ENCODE peak calls at places on chromosomes 1 and 21, in four cellular contexts. P, F, B and T are unnamed samples.

GRCh38 chr1:235127203-235127602 is 1.4 kb downstream of the TOMM20 start:
- DNase-seq in F (peak; percentile 16), P (no peak), B (no peak), T (no peak)

GRCh38 chr1:12617511-12617900 is 504 bp downstream of the DHRS3 start:
- DNase-seq in F (no peak), P (no peak), B (no peak), T (no peak)

GRCh38 chr1:68229927-68230812 is 2.2 kb downstream of the WLS start:
- DNase-seq in P (peak; percentile 52), B (peak; percentile 68), F (no peak), T (peak; percentile 52)

GRCh38 chr21:45430521-45431501 is 25.8 kb downstream of the COL18A1 start:
- DNase-seq in F (no peak), B (peak; percentile 85), P (no peak), T (no peak)

GRCh38 chr1:115924730-115925129 is 51.6 kb upstream of the SLC22A15 start:
- DNase-seq in B (peak; percentile 52), P (no peak), F (no peak), T (peak; percentile 56)

GRCh38 chr1:6909857-6910256 is 124.6 kb downstream of the CAMTA1 start:
- DNase-seq in F (no peak), P (no peak), B (no peak), T (no peak)

GRCh38 chr1:79198841-79199240 is 192.3 kb upstream of the ADGRL4 start:
- DNase-seq in P (peak; percentile 62), B (no peak), F (no peak), T (peak; percentile 29)

GRCh38 chr21:41927727-41928409 is 25.9 kb downstream of the C2CD2 start:
- DNase-seq in P (no peak), F (peak; percentile 63), B (no peak), T (no peak)

GRCh38 chr1:11985851-11986250 is 5.6 kb downstream of the MFN2 start:
- DNase-seq in F (no peak), B (no peak), P (peak; percentile 12), T (peak; percentile 98)

GRCh38 chr21:34180826-34181359 is 107.5 kb downstream of the MRPS6 start:
- DNase-seq in P (no peak), B (peak; percentile 56), F (no peak), T (no peak)

GRCh38 chr1:185317886-185318310 is 855 bp upstream of the IVNS1ABP start:
- DNase-seq in P (peak; percentile 27), B (no peak), F (peak; percentile 65), T (no peak)

GRCh38 chr21:38351961-38352521 is 95.2 kb downstream of the KCNJ15 start:
- DNase-seq in F (no peak), P (peak; percentile 75), B (no peak), T (no peak)

GRCh38 chr1:234868296-234869147 is 258.5 kb upstream of the IRF2BP2 start:
- DNase-seq in B (no peak), F (no peak), P (no peak), T (no peak)

GRCh38 chr21:45551316-45551715 is 9.1 kb upstream of the SLC19A1 start:
- DNase-seq in B (no peak), F (no peak), P (peak; percentile 60), T (no peak)

GRCh38 chr1:15152318-15153183 is 996 bp upstream of the TMEM51 start:
- DNase-seq in P (peak; percentile 91), F (no peak), B (peak; percentile 75), T (peak; percentile 84)

GRCh38 chr1:50570064-50570463 is 146.8 kb upstream of the DMRTA2 start:
- DNase-seq in P (no peak), F (no peak), B (peak; percentile 69), T (no peak)

GRCh38 chr1:2956571-2956970 is 64.7 kb upstream of the ACTRT2 start:
- DNase-seq in B (no peak), P (no peak), F (no peak), T (no peak)
- H3K9me3 ChIP-seq in B (peaks cover 35% of the 10 kb centered on the region), P (no peaks in the 10 kb centered on the region), F (peaks cover 22% of the 10 kb centered on the region), T (peaks cover 10% of the 10 kb centered on the region)

GRCh38 chr1:39859859-39860812 is 23.2 kb downstream of the TRIT1 start:
- DNase-seq in B (no peak), F (no peak), P (no peak), T (no peak)
- H3K27ac ChIP-seq in B (no peak overlapping the region), F (no peak overlapping the region), P (no peak overlapping the region), T (no peak overlapping the region)

DNA sequence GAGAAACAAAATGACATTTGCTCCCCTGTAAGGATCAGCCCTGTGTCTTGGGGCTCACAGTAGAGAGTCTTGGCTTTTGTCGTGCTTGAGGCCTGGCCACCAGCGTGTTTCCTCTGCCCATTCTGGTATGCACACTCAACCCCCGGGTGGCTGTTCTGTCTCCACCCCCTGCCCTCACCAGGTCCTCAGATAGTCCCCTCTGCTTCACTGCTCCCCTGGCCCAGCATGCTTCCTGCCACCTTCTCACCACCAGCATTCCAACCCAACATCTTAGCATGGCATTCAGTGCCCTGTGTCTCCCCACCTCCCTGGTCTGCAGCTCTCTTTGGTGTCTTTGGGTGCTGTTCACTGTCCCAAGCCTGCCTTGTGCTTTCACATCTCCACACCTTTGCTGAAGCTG is 16.2 kb downstream of the ZNF362 start:
- DNase-seq in F (no peak), P (no peak), B (no peak), T (no peak)
- H3K36me3 ChIP-seq in F (no peaks in the 10 kb centered on the region), P (peaks cover 11% of the 10 kb centered on the region), B (no peaks in the 10 kb centered on the region), T (peaks cover 14% of the 10 kb centered on the region)

GRCh38 chr1:87826639-87827345 is 498.1 kb downstream of the LMO4 start:
- DNase-seq in B (no peak), F (peak; percentile 75), P (peak; percentile 96), T (peak; percentile 83)
- H3K9me3 ChIP-seq in B (no peaks in the 10 kb centered on the region), F (no peaks in the 10 kb centered on the region), P (no peaks in the 10 kb centered on the region), T (no peaks in the 10 kb centered on the region)

GRCh38 chr1:236281286-236282158 is at the start of gene ERO1B:
- DNase-seq in P (peak; percentile 96), B (peak; percentile 100), F (peak; percentile 99), T (peak; percentile 94)
- H3K27ac ChIP-seq in P (no peak within 1 kb of the TSS), B (no peak within 1 kb of the TSS), F (peak within 1 kb of the TSS; percentile 95), T (peak within 1 kb of the TSS; percentile 10)

DNA sequence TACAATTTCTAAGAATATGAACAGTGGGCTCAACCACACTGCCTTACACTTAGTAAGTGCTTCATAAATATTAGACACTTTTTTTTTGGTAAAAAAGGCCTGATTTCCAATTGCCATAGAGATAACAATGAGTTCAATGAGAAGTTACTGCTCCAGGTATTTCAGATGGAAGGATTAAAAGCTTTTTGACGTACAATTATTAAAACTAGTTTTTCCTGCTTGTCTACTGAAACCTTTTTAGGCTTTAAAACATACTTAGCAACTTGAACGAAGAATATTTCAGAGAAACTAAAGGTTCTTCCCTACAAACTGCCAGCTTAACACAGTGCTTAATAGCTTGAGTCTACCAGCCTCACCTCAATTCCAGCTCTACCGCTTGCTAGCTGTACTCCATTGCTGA is 43.7 kb downstream of the TRIT1 start:
- DNase-seq in B (no peak), P (no peak), F (no peak), T (no peak)
- H3K36me3 ChIP-seq in B (peaks cover 13% of the 10 kb centered on the region), P (peaks cover 51% of the 10 kb centered on the region), F (peaks cover 74% of the 10 kb centered on the region), T (peaks cover 72% of the 10 kb centered on the region)

GRCh38 chr1:228240411-228241240 is 32.8 kb downstream of the OBSCN start:
- DNase-seq in B (no peak), F (no peak), P (no peak), T (no peak)

GRCh38 chr1:228241259-228241658 is 33.4 kb downstream of the OBSCN start:
- DNase-seq in B (no peak), P (no peak), F (no peak), T (no peak)

GRCh38 chr1:228243093-228243492 is 35.2 kb downstream of the OBSCN start:
- DNase-seq in P (no peak), B (no peak), F (no peak), T (no peak)

GRCh38 chr1:228245111-228245510 is 37.3 kb downstream of the OBSCN start:
- DNase-seq in P (no peak), F (no peak), B (no peak), T (no peak)

GRCh38 chr1:228242313-228242864 is 34.5 kb downstream of the OBSCN start:
- DNase-seq in F (peak; percentile 22), B (no peak), P (no peak), T (no peak)
- H3K9me3 ChIP-seq in F (peaks cover 55% of the 10 kb centered on the region), B (peaks cover 15% of the 10 kb centered on the region), P (no peaks in the 10 kb centered on the region), T (peaks cover 71% of the 10 kb centered on the region)

DNA sequence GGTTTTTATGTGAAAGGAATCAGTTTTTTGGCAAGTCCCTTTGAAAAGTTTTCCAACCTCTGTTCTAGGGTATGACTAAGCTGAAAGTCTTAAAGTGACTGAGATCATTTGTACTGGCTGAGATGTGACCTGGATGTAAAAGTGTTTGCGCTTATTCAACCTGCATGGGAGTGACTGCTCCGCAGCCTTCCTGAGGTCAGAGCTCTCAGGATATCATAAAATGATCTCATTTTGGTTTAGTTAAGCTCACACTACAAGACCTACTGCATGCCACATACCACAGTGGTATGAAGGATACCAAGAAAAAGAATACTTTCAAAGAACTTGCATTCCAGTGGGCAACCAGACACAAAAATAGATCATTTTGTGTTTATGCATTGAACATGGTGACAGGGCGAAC is 29.9 kb upstream of the TADA1 start:
- DNase-seq in P (peak; percentile 32), F (no peak), B (no peak), T (no peak)
- H3K27ac ChIP-seq in P (no peak overlapping the region), F (no peak overlapping the region), B (no peak overlapping the region), T (no peak overlapping the region)

DNA sequence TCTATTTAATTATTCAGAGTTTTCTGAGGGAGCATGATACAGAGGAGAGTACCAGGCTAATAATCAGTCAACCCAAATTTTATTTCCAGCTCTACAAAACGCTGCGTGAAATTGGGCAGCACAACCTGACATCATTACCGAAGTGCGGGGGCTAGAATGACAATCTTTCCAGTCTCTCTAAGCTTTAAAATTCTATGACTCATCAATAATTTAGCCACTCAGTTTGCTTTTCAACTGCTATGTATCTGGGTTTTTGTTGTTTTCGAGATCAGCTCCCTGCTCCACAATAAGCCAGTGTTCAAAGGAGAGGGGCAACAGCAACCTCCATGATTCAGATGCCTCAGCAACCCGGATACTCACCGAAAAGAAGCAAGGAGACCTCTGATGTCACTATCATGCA is 13.9 kb downstream of the SORT1 start:
- DNase-seq in F (no peak), P (no peak), B (no peak), T (peak; percentile 37)
- H3K36me3 ChIP-seq in F (peaks cover 34% of the 10 kb centered on the region), P (no peaks in the 10 kb centered on the region), B (no peaks in the 10 kb centered on the region), T (no peaks in the 10 kb centered on the region)